ENCODE peak calls at places on chromosomes 2 and 18, in five cellular contexts. K, N, T, H and E are unnamed samples.

GRCh38 chr2:12715258-12715865 is 1.4 kb upstream of the TRIB2 start:
- DNase-seq in K (no peak), N (no peak), T (no peak), H (no peak), E (no peak)

GRCh38 chr2:82650038-82650437 is 1809.0 kb downstream of the SUCLG1 start:
- DNase-seq in K (no peak), N (no peak), T (no peak), H (no peak), E (no peak)

GRCh38 chr2:22361571-22361970 is 1023.4 kb upstream of the KLHL29 start:
- DNase-seq in K (no peak), N (no peak), T (no peak), H (no peak), E (no peak)

GRCh38 chr18:7737483-7737882 is 170.4 kb downstream of the PTPRM start:
- DNase-seq in K (no peak), N (no peak), T (peak; percentile 35), H (no peak), E (no peak)

GRCh38 chr2:145715601-145716000 is 1195.7 kb upstream of the ZEB2 start:
- DNase-seq in K (no peak), N (no peak), T (no peak), H (no peak), E (no peak)

GRCh38 chr18:7038330-7038846 is 79.2 kb downstream of the LAMA1 start:
- DNase-seq in K (peak; percentile 88), N (peak; percentile 96), T (peak; percentile 77), H (peak; percentile 62), E (peak; percentile 60)

GRCh38 chr18:70431203-70431624 is 142.4 kb downstream of the SOCS6 start:
- DNase-seq in K (no peak), N (no peak), T (no peak), H (no peak), E (no peak)

GRCh38 chr18:79242246-79242645 is 153.5 kb upstream of the NFATC1 start:
- DNase-seq in K (no peak), N (no peak), T (no peak), H (no peak), E (no peak)

GRCh38 chr2:25030702-25031101 is 11.2 kb upstream of the EFR3B start:
- DNase-seq in K (no peak), N (no peak), T (no peak), H (no peak), E (no peak)

GRCh38 chr2:12819098-12819465 is 102.3 kb downstream of the TRIB2 start:
- DNase-seq in K (peak; percentile 74), N (peak; percentile 96), T (peak; percentile 34), H (no peak), E (peak; percentile 56)

GRCh38 chr2:70565039-70565731 is 11.6 kb upstream of the TGFA start:
- DNase-seq in K (no peak), N (no peak), T (no peak), H (no peak), E (no peak)

GRCh38 chr2:233311241-233311926 is 3.8 kb downstream of the SAG start:
- DNase-seq in K (no peak), N (no peak), T (no peak), H (no peak), E (no peak)

GRCh38 chr2:20578266-20578894 is 72.5 kb downstream of the HS1BP3 start:
- DNase-seq in K (no peak), N (no peak), T (no peak), H (peak; percentile 26), E (no peak)

GRCh38 chr2:128642801-128643200 is 324.1 kb upstream of the HS6ST1 start:
- DNase-seq in K (no peak), N (peak; percentile 54), T (no peak), H (no peak), E (no peak)

GRCh38 chr18:10526211-10526949 is 553 bp downstream of the NAPG start:
- DNase-seq in K (peak; percentile 24), N (no peak), T (peak; percentile 57), H (peak; percentile 79), E (peak; percentile 82)

GRCh38 chr2:98909381-98910211 is 26.4 kb downstream of the CRACDL start:
- DNase-seq in K (peak; percentile 79), N (peak; percentile 56), T (peak; percentile 96), H (peak; percentile 89), E (no peak)

GRCh38 chr2:138086556-138086955 is 122.3 kb downstream of the HNMT start:
- DNase-seq in K (no peak), N (no peak), T (no peak), H (no peak), E (no peak)

GRCh38 chr2:151782378-151783132 is 45.7 kb downstream of the ARL5A start:
- DNase-seq in K (no peak), N (no peak), T (no peak), H (no peak), E (no peak)

GRCh38 chr2:165144315-165144714 is 59.5 kb downstream of the SCN3A start:
- DNase-seq in K (no peak), N (no peak), T (no peak), H (no peak), E (no peak)

GRCh38 chr18:323253-323622 is 55.4 kb upstream of the THOC1 start:
- DNase-seq in K (no peak), N (no peak), T (no peak), H (no peak), E (no peak)

GRCh38 chr2:239180526-239181073 is 220.2 kb downstream of the HDAC4 start:
- DNase-seq in K (no peak), N (no peak), T (no peak), H (no peak), E (no peak)

GRCh38 chr2:25270061-25270460 is 71.7 kb downstream of the DNMT3A start:
- DNase-seq in K (no peak), N (no peak), T (no peak), H (no peak), E (no peak)

GRCh38 chr2:231380307-231380706 is 15.2 kb upstream of the B3GNT7 start:
- DNase-seq in K (no peak), N (no peak), T (no peak), H (no peak), E (no peak)

GRCh38 chr2:69693472-69694450 is 48.2 kb upstream of the ANXA4 start:
- DNase-seq in K (no peak), N (no peak), T (no peak), H (no peak), E (no peak)

DNA sequence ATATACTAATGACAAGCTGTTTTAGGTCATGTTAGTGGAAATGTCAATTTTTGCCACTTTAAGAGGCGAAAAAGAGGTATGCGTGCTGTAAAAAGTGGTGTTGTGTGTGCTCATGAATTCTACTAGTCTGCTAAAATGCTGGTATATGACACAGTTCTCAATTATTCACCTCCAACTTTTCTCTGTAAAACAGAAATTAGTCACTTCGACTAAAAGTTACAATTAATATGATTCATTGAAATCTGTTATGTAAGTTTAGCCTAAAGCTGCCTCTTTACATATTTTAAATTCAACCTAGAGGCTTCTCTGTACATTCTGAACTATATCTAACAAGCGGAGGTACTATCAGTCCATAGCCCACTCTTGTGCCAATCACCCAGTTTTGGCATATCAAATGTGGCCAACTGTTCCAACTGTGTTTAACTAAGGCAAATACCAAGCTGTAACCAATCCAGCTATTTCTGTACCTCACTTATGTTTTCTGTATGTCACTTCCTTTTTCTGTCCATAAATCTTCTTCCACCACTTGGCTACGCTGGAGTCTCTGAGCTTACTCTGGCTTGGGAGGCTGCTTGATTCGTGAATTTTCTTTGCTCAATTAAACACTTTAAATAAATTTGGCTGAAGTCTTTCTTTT is 20.8 kb downstream of the BAZ2B start:
- DNase-seq in K (no peak), N (no peak), T (no peak), H (no peak), E (no peak)
- TF ChIP-seq CTCF in K (no peak), N (no peak), T (no peak), H (no peak), E (no peak)

GRCh38 chr2:211157211-211157610 is 600.8 kb downstream of the CPS1 start:
- DNase-seq in K (no peak), N (no peak), T (no peak), H (no peak), E (no peak)

GRCh38 chr2:211157856-211158463 is 601.6 kb downstream of the CPS1 start:
- DNase-seq in K (peak; percentile 58), N (peak; percentile 75), T (peak; percentile 85), H (peak; percentile 80), E (peak; percentile 74)

GRCh38 chr2:211159972-211160371 is 603.6 kb downstream of the CPS1 start:
- DNase-seq in K (no peak), N (no peak), T (no peak), H (no peak), E (no peak)

DNA sequence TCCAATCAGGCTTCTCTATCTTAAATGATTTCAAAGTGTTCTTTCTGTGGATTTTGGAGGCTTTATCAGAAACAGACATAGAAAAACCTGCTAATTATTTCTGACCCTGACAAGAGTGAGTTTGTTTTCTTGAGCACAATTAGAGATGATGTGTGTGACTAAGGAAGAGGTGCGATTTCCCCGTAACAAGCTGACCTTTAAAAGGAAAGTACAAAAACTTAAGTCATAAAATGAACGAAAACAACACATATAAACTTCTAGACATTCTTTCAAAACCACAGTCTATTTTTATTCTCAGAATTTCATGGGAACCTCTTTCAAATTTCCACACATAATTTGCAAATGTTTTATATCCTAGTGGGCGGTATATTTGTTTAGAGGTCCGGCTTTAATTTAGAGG is 604.8 kb downstream of the CPS1 start:
- DNase-seq in K (no peak), N (no peak), T (no peak), H (no peak), E (no peak)
- H3K4me3 ChIP-seq in K (no peak overlapping the region), N (no peak overlapping the region), T (no peak overlapping the region), H (no peak overlapping the region), E (no peak overlapping the region)

GRCh38 chr2:96145028-96145939 is at the start of gene DUSP2:
- DNase-seq in K (peak; percentile 61), N (peak; percentile 78), T (peak; percentile 75), H (peak; percentile 88), E (peak; percentile 74)
- H3K27ac ChIP-seq in K (peak within 1 kb of the TSS; percentile 56), N (peak within 1 kb of the TSS; percentile 15), T (no peak within 1 kb of the TSS), H (peak within 1 kb of the TSS; percentile 58), E (no peak within 1 kb of the TSS)

GRCh38 chr2:75560768-75561565 is at the start of gene EVA1A:
- DNase-seq in K (peak; percentile 11), N (no peak), T (peak; percentile 37), H (peak; percentile 77), E (peak; percentile 81)

GRCh38 chr2:75561566-75562512 is 1.1 kb upstream of the EVA1A start:
- DNase-seq in K (no peak), N (no peak), T (no peak), H (no peak), E (no peak)

GRCh38 chr2:75558786-75559428 is 1.8 kb downstream of the EVA1A start:
- DNase-seq in K (no peak), N (no peak), T (no peak), H (no peak), E (no peak)

GRCh38 chr2:75559633-75560021 is 1.1 kb downstream of the EVA1A start:
- DNase-seq in K (no peak), N (no peak), T (no peak), H (no peak), E (no peak)

DNA sequence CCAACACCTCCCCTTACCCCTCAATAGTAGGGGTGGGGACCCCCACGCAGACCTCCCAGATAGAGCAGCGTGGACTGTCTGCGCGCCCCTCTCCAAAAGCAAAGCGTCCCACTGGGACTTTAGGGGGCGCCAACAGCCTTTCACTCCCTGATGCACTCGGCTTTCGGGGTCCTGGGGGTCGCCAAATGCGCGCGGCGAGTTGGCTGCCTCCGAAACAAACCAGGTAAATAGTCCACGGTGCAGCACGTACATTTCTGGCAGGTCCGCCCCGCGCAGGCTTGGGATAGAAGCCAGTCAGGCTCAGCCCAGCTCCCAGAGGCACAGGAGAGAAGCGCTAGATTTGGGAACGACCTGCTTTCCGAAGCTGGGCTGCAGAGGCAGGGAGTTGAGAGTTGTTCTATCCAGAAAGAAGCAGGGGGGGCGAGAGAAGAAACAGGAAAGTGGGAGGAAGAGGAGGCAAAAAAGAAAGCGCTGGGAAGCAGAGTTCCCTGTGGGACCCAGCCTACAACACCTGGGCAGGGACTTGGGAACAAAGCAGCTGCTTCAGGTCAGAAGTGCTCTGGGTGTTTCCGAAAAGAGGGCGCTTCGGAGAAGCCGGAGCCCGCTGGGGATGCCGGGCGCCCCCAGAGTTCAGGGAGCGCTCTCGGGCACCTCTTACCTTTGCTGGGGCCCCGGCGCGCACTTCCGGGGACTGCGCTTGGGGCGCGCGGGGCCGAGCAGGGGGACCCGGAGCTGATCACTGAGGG is 544 bp downstream of the EVA1A start:
- DNase-seq in K (peak; percentile 16), N (no peak), T (peak; percentile 43), H (peak; percentile 57), E (peak; percentile 49)
- TF ChIP-seq CTCF in K (no peak), N (peak; percentile 28), T (peak; percentile 6), H (peak; percentile 13), E (peak; percentile 31)